ENCODE peak calls at places on chromosomes 5 and 9, in ten cellular contexts. H is ascending aorta; O is SJSA1; B is CD8-positive, alpha-beta T cell; Q is upper lobe of right lung; Y is heart left ventricle; R is mesendoderm; A is GM23248; E is left ventricle myocardium inferior; U is mesenchymal stem cell. J is an unnamed sample. For H3K36me3, the result is how much of the 10 kb centered on the place peaks cover.

GRCh38 chr5:145683426-145683825 is 151.7 kb downstream of the PRELID2 start:
- DNase-seq in A (no peak), B (no peak), U (no peak), Y (no peak), E (no peak), R (peak), Q (no peak), H (no peak), O (no peak), J (no peak)

GRCh38 chr9:26034776-26035175 is 356.5 kb upstream of the TUSC1 start:
- DNase-seq in R (peak), H (no peak), O (no peak), U (peak), E (no peak), A (no peak), Y (no peak), B (no peak), Q (no peak), J (no peak)

GRCh38 chr9:97895695-97896332 is 26.5 kb downstream of the TRMO start:
- DNase-seq in Y (no peak), E (no peak), A (peak), R (peak), B (no peak), Q (no peak), U (peak), O (no peak), H (no peak), J (no peak)

GRCh38 chr9:113219972-113220371 is 1.1 kb downstream of the FKBP15 start:
- DNase-seq in O (peak), R (no peak), Q (no peak), H (no peak), B (no peak), Y (no peak), E (no peak), A (peak), U (peak), J (no peak)

GRCh38 chr5:131679911-131680310 is 44.9 kb upstream of the RAPGEF6 start:
- DNase-seq in R (no peak), H (no peak), E (no peak), Q (no peak), B (no peak), A (peak), O (no peak), Y (no peak), U (peak), J (no peak)

GRCh38 chr5:179304871-179305270 is 40.4 kb downstream of the ADAMTS2 start:
- DNase-seq in B (no peak), H (no peak), Y (no peak), R (no peak), U (no peak), O (no peak), A (no peak), E (no peak), Q (no peak), J (no peak)

GRCh38 chr5:126438267-126438666 is 15.1 kb downstream of the GRAMD2B start:
- DNase-seq in A (no peak), Y (no peak), Q (no peak), O (no peak), U (no peak), B (no peak), E (no peak), H (no peak), R (no peak), J (no peak)

GRCh38 chr5:150559701-150560100 is 51.8 kb downstream of the NDST1 start:
- DNase-seq in O (no peak), H (no peak), Y (no peak), R (peak), B (no peak), U (peak), Q (no peak), E (no peak), A (peak), J (no peak)

GRCh38 chr5:86878250-86878649 is 260.5 kb downstream of the COX7C start:
- DNase-seq in U (peak), R (peak), H (no peak), O (no peak), B (no peak), Q (no peak), Y (no peak), E (no peak), A (no peak), J (no peak)

GRCh38 chr5:160508780-160509361 is 87.2 kb downstream of the PTTG1 start:
- DNase-seq in O (peak), U (peak), A (peak), E (no peak), R (peak), Q (no peak), H (peak), B (peak), Y (peak), J (no peak)

GRCh38 chr9:4829956-4830355 is 37.2 kb downstream of the RCL1 start:
- DNase-seq in R (no peak), A (peak), Q (no peak), B (no peak), Y (no peak), O (no peak), H (no peak), U (peak), E (no peak), J (no peak)

GRCh38 chr5:67094476-67095300 is 101.9 kb downstream of the CD180 start:
- DNase-seq in O (no peak), B (no peak), Q (no peak), U (peak), Y (no peak), E (no peak), H (no peak), A (peak), R (peak), J (peak)

GRCh38 chr9:69542942-69543704 is 129.0 kb downstream of the APBA1 start:
- DNase-seq in O (no peak), H (no peak), Q (no peak), E (peak), B (no peak), U (no peak), Y (peak), R (peak), A (peak), J (no peak)

GRCh38 chr9:27471789-27472585 is 52.1 kb upstream of the IFNK start:
- DNase-seq in U (no peak), E (peak), H (no peak), O (no peak), Y (peak), B (no peak), A (peak), Q (no peak), R (no peak), J (no peak)

GRCh38 chr9:100394819-100395218 is 32.1 kb upstream of the MSANTD3 start:
- DNase-seq in O (no peak), H (no peak), E (no peak), U (peak), B (no peak), A (peak), R (no peak), Y (no peak), Q (no peak), J (no peak)

GRCh38 chr9:125472926-125473701 is 211.5 kb downstream of the GAPVD1 start:
- DNase-seq in U (peak), Q (no peak), A (peak), O (peak), Y (peak), H (no peak), E (peak), R (peak), B (no peak), J (no peak)

GRCh38 chr9:5531251-5531972 is 21.1 kb downstream of the PDCD1LG2 start:
- DNase-seq in Q (no peak), H (no peak), R (no peak), E (no peak), U (no peak), A (no peak), B (no peak), O (no peak), Y (no peak), J (no peak)

GRCh38 chr9:7042124-7042523 is 284.4 kb downstream of the KDM4C start:
- DNase-seq in B (no peak), E (no peak), A (peak), O (no peak), R (no peak), H (no peak), Q (no peak), Y (no peak), U (no peak), J (no peak)

GRCh38 chr5:141604318-141604717 is 14.5 kb downstream of the DIAPH1 start:
- DNase-seq in A (peak), O (peak), U (peak), B (peak), Q (no peak), E (no peak), H (peak), Y (peak), R (peak), J (no peak)

GRCh38 chr5:67887648-67888047 is 327.9 kb upstream of the PIK3R1 start:
- DNase-seq in E (no peak), B (no peak), O (no peak), U (no peak), A (no peak), H (no peak), Q (no peak), R (peak), Y (no peak), J (no peak)

GRCh38 chr9:36946653-36947052 is 87.4 kb downstream of the PAX5 start:
- DNase-seq in H (no peak), E (no peak), Q (no peak), B (no peak), A (peak), Y (no peak), R (no peak), U (no peak), O (no peak), J (no peak)

GRCh38 chr5:153584561-153585359 is 94.3 kb downstream of the GRIA1 start:
- DNase-seq in O (no peak), A (no peak), U (no peak), B (no peak), E (no peak), R (no peak), H (no peak), Y (no peak), Q (peak), J (no peak)

GRCh38 chr5:36696059-36696673 is 89.8 kb downstream of the SLC1A3 start:
- DNase-seq in A (peak), R (peak), U (peak), Q (peak), H (no peak), E (peak), B (peak), Y (peak), O (peak), J (no peak)

GRCh38 chr5:56099346-56099745 is 104.6 kb upstream of the IL6ST start:
- DNase-seq in Y (no peak), Q (no peak), B (no peak), E (no peak), H (no peak), A (peak), R (no peak), O (no peak), U (peak), J (no peak)

GRCh38 chr5:181173420-181174342 is 26.3 kb downstream of the OR2V2 start:
- DNase-seq in U (peak), B (peak), E (no peak), Y (no peak), A (peak), H (no peak), Q (no peak), R (peak), O (peak), J (no peak)

GRCh38 chr9:137016436-137016835 is 11.6 kb downstream of the ABCA2 start:
- DNase-seq in E (no peak), B (no peak), H (no peak), A (no peak), Q (no peak), Y (no peak), O (no peak), U (no peak), R (no peak), J (no peak)

GRCh38 chr5:154817815-154818214 is 32.6 kb downstream of the FAXDC2 start:
- DNase-seq in B (no peak), U (no peak), R (no peak), O (no peak), A (no peak), Q (no peak), Y (no peak), H (no peak), E (no peak), J (peak)

GRCh38 chr5:56514246-56514645 is 281.1 kb upstream of the ANKRD55 start:
- DNase-seq in U (no peak), A (no peak), H (no peak), R (peak), Q (no peak), Y (no peak), E (no peak), O (no peak), B (no peak), J (no peak)

GRCh38 chr5:90645024-90645610 is 86.5 kb downstream of the ADGRV1 start:
- DNase-seq in A (no peak), E (no peak), Q (no peak), U (peak), O (no peak), Y (no peak), H (no peak), R (peak), B (no peak), J (no peak)

GRCh38 chr9:9790216-9790872 is 822.5 kb downstream of the PTPRD start:
- DNase-seq in O (no peak), A (peak), U (peak), B (no peak), E (no peak), H (no peak), Q (no peak), Y (no peak), R (peak), J (no peak)

GRCh38 chr9:37987467-37987981 is 81.5 kb downstream of the SHB start:
- DNase-seq in A (no peak), H (no peak), R (no peak), Q (peak), O (peak), U (no peak), B (no peak), E (peak), Y (peak), J (peak)

GRCh38 chr5:10364186-10364689 is 10.7 kb downstream of the MARCHF6 start:
- DNase-seq in E (no peak), A (no peak), O (no peak), B (no peak), R (peak), Y (no peak), U (no peak), H (no peak), Q (no peak), J (no peak)

GRCh38 chr9:1978941-1979340 is 36.2 kb upstream of the SMARCA2 start:
- DNase-seq in U (no peak), A (peak), O (no peak), B (no peak), Q (no peak), R (no peak), E (no peak), Y (no peak), H (no peak), J (no peak)

GRCh38 chr5:80219381-80219780 is 36.5 kb downstream of the SERINC5 start:
- DNase-seq in Y (no peak), R (no peak), Q (no peak), B (no peak), A (no peak), U (no peak), E (no peak), H (no peak), O (no peak), J (no peak)

GRCh38 chr5:117161718-117162386 is 587.2 kb upstream of the SEMA6A start:
- DNase-seq in O (no peak), H (no peak), A (no peak), R (no peak), B (no peak), E (no peak), Q (no peak), U (peak), Y (no peak), J (no peak)
- H3K27ac ChIP-seq in O (no peak), H (no peak), A (no peak), R (no peak), B (no peak), E (no peak), Q (no peak), U (no peak), Y (no peak), J (no peak)

DNA sequence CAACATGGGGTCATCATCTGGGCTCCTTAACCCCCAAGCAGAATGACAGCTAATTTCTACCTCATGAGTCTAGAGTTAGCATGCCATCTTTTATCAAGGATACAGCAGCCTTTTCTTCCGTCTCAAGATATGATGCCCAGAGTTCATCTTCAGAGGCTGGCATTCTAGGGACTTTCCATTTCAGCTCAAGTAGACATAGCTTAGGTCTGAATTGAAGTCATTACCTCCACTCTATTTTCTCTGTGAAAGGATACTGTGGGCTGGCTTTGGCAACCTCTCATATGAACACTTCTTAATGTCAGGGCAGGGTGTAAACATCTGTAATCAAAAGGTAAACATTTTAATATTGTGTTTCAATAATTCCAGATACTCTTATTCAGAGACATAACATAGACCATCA is 535.7 kb downstream of the MAT2B start:
- DNase-seq in Y (no peak), E (no peak), B (no peak), U (no peak), H (no peak), O (no peak), A (no peak), Q (no peak), R (no peak), J (no peak)
- H3K36me3 ChIP-seq in Y (under half), E (under half), B (under half), U (under half), H (under half), O (under half), A (under half), Q (under half), R (under half), J (under half)

DNA sequence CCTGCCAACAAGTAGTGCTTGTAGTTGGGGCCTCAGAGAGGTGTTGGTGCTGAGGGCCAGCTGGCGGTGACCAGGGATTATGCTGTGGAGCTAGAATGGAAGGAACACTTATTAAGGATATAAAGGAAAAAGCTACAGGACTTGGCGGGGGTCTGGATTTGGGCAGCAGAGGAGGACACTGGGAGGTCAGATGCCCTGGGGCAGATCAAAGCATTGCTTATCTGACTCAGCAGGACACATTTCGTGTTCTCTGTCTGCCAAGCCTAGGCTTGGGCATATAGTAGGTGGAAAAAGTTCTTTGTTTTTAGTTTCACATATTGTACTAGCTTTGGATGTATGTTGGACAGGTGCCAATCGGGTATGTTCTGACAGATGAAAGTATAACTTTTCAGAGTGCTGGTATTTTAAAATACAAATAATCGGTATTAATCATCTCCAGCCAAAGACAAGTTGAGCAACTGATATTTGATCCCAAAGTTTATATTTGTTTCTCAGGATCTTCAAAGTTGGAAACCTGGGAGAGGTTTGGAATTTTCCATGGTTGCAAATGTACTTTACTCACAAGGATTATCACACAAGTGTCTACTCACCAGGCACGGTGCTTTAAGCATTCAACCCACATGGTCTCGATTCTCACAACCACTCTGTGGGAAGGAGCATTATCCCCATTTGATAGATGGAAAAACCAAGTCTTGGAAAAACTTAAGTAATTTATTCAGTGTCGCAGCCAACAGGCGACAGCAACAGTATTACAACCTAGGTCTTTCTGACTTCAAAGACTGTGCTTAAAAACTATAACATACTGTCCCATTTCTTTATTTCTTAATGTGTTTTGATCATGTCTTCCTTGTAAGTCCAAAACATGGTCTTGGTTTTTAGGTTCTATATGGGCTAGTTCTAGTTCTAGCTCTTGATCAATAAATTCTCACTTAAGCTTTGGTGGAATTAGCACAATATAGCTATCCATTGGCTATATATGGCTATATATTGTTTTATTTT is 69.6 kb downstream of the IQGAP2 start:
- DNase-seq in R (no peak), O (no peak), E (no peak), Y (no peak), A (no peak), H (no peak), U (no peak), Q (no peak), B (no peak), J (no peak)
- H3K27ac ChIP-seq in R (no peak), O (no peak), E (no peak), Y (no peak), A (no peak), H (no peak), U (no peak), Q (no peak), B (peak), J (no peak)

DNA sequence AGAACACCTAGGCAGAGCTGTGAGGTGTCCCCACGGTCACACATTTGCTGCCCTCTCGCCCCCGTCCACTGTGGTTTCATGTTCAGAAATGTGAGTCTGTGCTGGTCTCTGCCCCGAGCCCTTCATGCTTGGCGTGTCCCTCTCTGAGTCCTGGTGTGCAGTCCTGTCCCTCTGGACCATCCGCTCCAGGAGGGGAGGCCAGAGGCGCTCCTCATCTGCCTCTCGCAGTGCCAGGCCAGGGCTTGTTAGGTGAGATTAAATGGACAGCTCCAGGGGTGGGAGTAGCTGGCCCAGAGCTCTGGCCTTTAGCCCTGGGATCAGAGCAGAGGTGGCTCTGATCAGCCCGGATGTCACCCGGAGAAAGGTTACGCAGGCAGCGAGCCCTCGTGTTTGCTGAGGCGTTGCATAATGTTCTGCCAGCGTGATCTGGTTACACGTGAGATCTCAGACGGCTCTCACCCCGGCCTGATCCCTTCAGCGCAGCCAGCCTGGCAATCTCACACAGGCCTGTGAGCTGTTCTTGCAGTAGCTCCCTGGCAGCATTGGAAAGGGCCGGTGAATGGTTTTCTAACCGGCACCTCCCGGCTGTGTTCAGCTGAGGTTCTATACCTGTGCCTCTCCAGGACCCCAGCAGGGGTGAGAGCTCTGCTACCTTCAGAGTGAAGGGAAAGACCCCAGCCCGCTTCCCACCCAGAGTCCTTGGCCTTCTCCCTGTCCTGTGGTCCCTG is 24.5 kb downstream of the PTGES2 start:
- DNase-seq in Q (no peak), Y (peak), A (no peak), E (no peak), B (no peak), R (no peak), O (no peak), U (no peak), H (no peak), J (peak)
- H3K36me3 ChIP-seq in Q (half or more), Y (under half), A (under half), E (half or more), B (half or more), R (under half), O (half or more), U (half or more), H (half or more), J (under half)

GRCh38 chr9:130780865-130781504 is 54.1 kb upstream of the ABL1 start:
- DNase-seq in R (no peak), H (peak), A (peak), B (no peak), U (peak), E (peak), Q (no peak), Y (peak), O (peak), J (no peak)

GRCh38 chr9:130785053-130785452 is 50.0 kb upstream of the ABL1 start:
- DNase-seq in E (no peak), R (no peak), B (no peak), Q (no peak), O (no peak), H (no peak), U (no peak), A (no peak), Y (peak), J (no peak)

GRCh38 chr9:130780415-130780814 is 54.6 kb upstream of the ABL1 start:
- DNase-seq in R (no peak), U (no peak), E (no peak), B (no peak), A (peak), Y (no peak), O (no peak), Q (no peak), H (no peak), J (no peak)

GRCh38 chr9:130785940-130786500 is 49.0 kb upstream of the ABL1 start:
- DNase-seq in E (no peak), H (no peak), Q (no peak), U (no peak), B (no peak), Y (no peak), O (no peak), A (no peak), R (no peak), J (no peak)

GRCh38 chr9:130782883-130783537 is 52.0 kb upstream of the ABL1 start:
- DNase-seq in O (no peak), A (no peak), B (no peak), U (no peak), H (no peak), Q (no peak), E (no peak), R (no peak), Y (no peak), J (no peak)
- H3K27ac ChIP-seq in O (no peak), A (peak), B (no peak), U (no peak), H (peak), Q (no peak), E (peak), R (no peak), Y (peak), J (no peak)

GRCh38 chr5:14396071-14396470 is 185.5 kb upstream of the OTULINL start:
- DNase-seq in H (no peak), R (no peak), A (no peak), Y (no peak), E (no peak), U (peak), Q (no peak), B (no peak), O (no peak), J (no peak)
- H3K36me3 ChIP-seq in H (half or more), R (under half), A (half or more), Y (under half), E (half or more), U (half or more), Q (half or more), B (under half), O (half or more), J (under half)